ENCODE peak calls at places on chromosomes 3 and 15, in seven cellular contexts. A is neural progenitor cell, Y is neural crest cell, M is ELF-1, I is COR-L47, J is mucosa of gallbladder, C is T-helper 2 cell. S is an unnamed sample.

GRCh38 chr3:58588030-58588614 is 10.9 kb upstream of the FAM107A start:
- DNase-seq in A (peak), C (no peak), Y (peak), I (no peak), J (no peak), M (peak), S (peak)

GRCh38 chr3:186209810-186210752 is 101.2 kb upstream of the ETV5 start:
- DNase-seq in C (no peak), J (peak), Y (peak), A (peak), I (no peak), M (peak), S (peak)

GRCh38 chr15:82680200-82681102 is 29.2 kb downstream of the AP3B2 start:
- DNase-seq in I (peak), Y (peak), C (peak), M (peak), J (peak), A (peak), S (peak)

GRCh38 chr3:59791774-59792308 is 742.0 kb upstream of the CFAP20DC start:
- DNase-seq in A (no peak), I (no peak), C (no peak), Y (no peak), J (no peak), M (no peak), S (no peak)

GRCh38 chr15:32688151-32688639 is 29.6 kb upstream of the GREM1 start:
- DNase-seq in A (no peak), C (no peak), M (no peak), J (no peak), I (peak), Y (no peak), S (no peak)

GRCh38 chr3:122356402-122356801 is 26.6 kb downstream of the MIX23 start:
- DNase-seq in J (peak), M (peak), A (peak), I (peak), C (no peak), Y (no peak), S (peak)

GRCh38 chr3:104437891-104438290 is 928.8 kb upstream of the ALCAM start:
- DNase-seq in J (no peak), M (peak), I (peak), A (peak), C (no peak), Y (no peak), S (no peak)

GRCh38 chr3:146387566-146387965 is 81.8 kb downstream of the PLSCR2 start:
- DNase-seq in C (no peak), J (no peak), A (no peak), Y (no peak), M (no peak), I (no peak), S (no peak)

GRCh38 chr15:71657141-71657540 is 153.2 kb upstream of the NR2E3 start:
- DNase-seq in Y (no peak), C (no peak), J (no peak), I (no peak), A (no peak), M (no peak), S (no peak)

GRCh38 chr3:11774296-11774877 is 72.3 kb downstream of the TAMM41 start:
- DNase-seq in Y (peak), J (peak), C (no peak), M (peak), A (peak), I (no peak), S (peak)

S was measured in H9.